ENCODE peak calls at places on chromosomes 7 and 10, in nine cellular contexts. Z is CD8-positive, alpha-beta T cell; A is A673; R is dorsolateral prefrontal cortex; G is adrenal gland; B is mammary epithelial cell; S is upper lobe of right lung; T is uterus; E is colonic mucosa. C is an unnamed sample.

GRCh38 chr7:137157256-137157655 is 186.3 kb downstream of the PTN start:
- DNase-seq in Z (no peak), A (no peak), R (no peak), G (no peak), B (no peak), S (no peak), T (no peak), E (no peak), C (no peak)

GRCh38 chr10:79397575-79398303 is 47.7 kb downstream of the ZCCHC24 start:
- DNase-seq in Z (no peak), A (no peak), R (no peak), G (no peak), B (no peak), S (no peak), T (no peak), E (no peak), C (no peak)

GRCh38 chr7:100584046-100584676 is 1.8 kb downstream of the LRCH4 start:
- DNase-seq in Z (no peak), A (no peak), R (no peak), G (no peak), B (no peak), S (no peak), T (no peak), E (no peak), C (no peak)

GRCh38 chr10:118237930-118238329 is 104.2 kb downstream of the FAM204A start:
- DNase-seq in Z (no peak), A (no peak), R (no peak), G (no peak), B (no peak), S (no peak), T (no peak), E (no peak), C (no peak)

GRCh38 chr10:129771024-129771423 is 193.1 kb downstream of the EBF3 start:
- DNase-seq in Z (peak; percentile 21), A (no peak), R (peak; percentile 25), G (no peak), B (no peak), S (no peak), T (peak; percentile 8), E (peak; percentile 7), C (no peak)

GRCh38 chr10:13003781-13004180 is 2.3 kb upstream of the CCDC3 start:
- DNase-seq in Z (no peak), A (no peak), R (no peak), G (no peak), B (no peak), S (no peak), T (no peak), E (no peak), C (no peak)

GRCh38 chr10:1197384-1197783 is 141.2 kb downstream of the WDR37 start:
- DNase-seq in Z (no peak), A (no peak), R (no peak), G (no peak), B (no peak), S (no peak), T (no peak), E (no peak), C (no peak)

GRCh38 chr10:80382989-80383388 is 25.4 kb upstream of the PRXL2A start:
- DNase-seq in Z (peak; percentile 69), A (peak; percentile 62), R (peak; percentile 45), G (peak; percentile 25), B (peak; percentile 27), S (no peak), T (peak; percentile 18), E (peak; percentile 40), C (no peak)

GRCh38 chr7:84631913-84632312 is 437.3 kb upstream of the SEMA3A start:
- DNase-seq in Z (no peak), A (no peak), R (no peak), G (no peak), B (no peak), S (no peak), T (no peak), E (no peak), C (no peak)

GRCh38 chr10:48496831-48497792 is 107.8 kb downstream of the ARHGAP22 start:
- DNase-seq in Z (peak; percentile 40), A (peak; percentile 5), R (peak; percentile 45), G (no peak), B (peak; percentile 42), S (no peak), T (no peak), E (peak; percentile 17), C (no peak)

GRCh38 chr7:5591547-5591899 is 167.9 kb upstream of the TNRC18 start:
- DNase-seq in Z (no peak), A (no peak), R (no peak), G (peak; percentile 78), B (peak; percentile 76), S (no peak), T (no peak), E (no peak), C (no peak)

DNA sequence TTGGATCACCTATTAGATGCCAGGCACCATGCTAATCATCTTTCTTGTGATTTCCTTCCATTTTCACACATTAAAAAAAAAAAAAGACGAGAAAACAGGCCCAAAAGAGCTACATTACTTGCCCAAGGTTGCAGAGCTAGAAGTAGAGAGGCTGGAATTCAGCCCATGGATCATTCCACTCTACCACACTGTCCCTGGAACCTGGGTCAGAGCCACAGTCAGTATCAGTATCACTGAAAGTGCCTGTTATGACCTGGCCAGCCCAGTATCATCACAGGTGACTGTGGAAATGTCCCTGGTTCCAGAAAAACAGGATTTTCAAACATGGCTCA is 3.3 kb upstream of the FLNC start:
- DNase-seq in Z (no peak), A (no peak), R (no peak), G (no peak), B (no peak), S (no peak), T (no peak), E (no peak), C (no peak)
- H3K4me3 ChIP-seq in Z (no peak overlapping the region), A (no peak overlapping the region), R (no peak overlapping the region), G (no peak overlapping the region), B (no peak overlapping the region), S (no peak overlapping the region), T (no peak overlapping the region), E (no peak overlapping the region), C (no peak overlapping the region)

GRCh38 chr7:127628445-127628844 is 10.5 kb upstream of the PAX4 start:
- DNase-seq in Z (no peak), A (no peak), R (no peak), G (no peak), B (no peak), S (no peak), T (no peak), E (no peak), C (no peak)

GRCh38 chr7:127632276-127632910 is 14.5 kb upstream of the PAX4 start:
- DNase-seq in Z (no peak), A (no peak), R (no peak), G (no peak), B (no peak), S (no peak), T (no peak), E (no peak), C (no peak)

DNA sequence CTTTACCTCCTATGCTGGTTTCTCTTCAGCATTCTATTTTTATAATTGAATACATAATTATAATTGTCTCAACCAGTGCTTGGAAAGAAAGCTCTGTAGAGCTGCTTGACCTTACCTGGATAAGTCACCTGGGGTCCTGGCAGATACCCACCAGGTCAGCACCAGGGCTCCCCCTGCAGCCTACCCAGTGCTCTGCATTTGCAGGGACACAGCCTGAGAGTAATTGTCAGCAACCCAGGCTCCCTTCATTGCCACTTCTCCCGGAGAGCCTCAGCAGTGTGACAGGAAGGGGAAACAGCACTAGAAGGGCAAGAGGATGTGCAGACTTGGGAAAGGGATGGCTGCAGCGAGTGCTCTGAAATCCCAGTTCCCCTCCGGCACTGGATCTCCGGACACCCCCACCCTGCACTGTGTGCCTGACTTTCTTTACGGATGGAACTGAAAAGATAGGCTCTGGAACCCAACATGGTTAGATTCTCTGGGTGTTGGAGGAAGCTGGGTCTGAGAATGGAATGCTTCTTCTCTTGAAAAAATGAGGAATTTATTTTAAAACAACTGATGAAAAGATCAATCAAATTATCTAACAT is 11.4 kb upstream of the PAX4 start:
- DNase-seq in Z (peak; percentile 56), A (no peak), R (no peak), G (no peak), B (no peak), S (no peak), T (no peak), E (peak; percentile 28), C (no peak)
- TF ChIP-seq CTCF in Z (peak; percentile 31), A (peak; percentile 68), R (peak; percentile 11), G (no peak), B (peak; percentile 47), S (peak; percentile 46), T (no peak), E (peak; percentile 36), C (no peak)

GRCh38 chr10:36499696-36500095 is 625.7 kb upstream of the ANKRD30A start:
- DNase-seq in Z (no peak), A (peak; percentile 44), R (no peak), G (no peak), B (peak; percentile 42), S (no peak), T (no peak), E (no peak), C (no peak)
- H3K27ac ChIP-seq in Z (no peak overlapping the region), A (no peak overlapping the region), R (no peak overlapping the region), G (no peak overlapping the region), B (no peak overlapping the region), S (no peak overlapping the region), T (no peak overlapping the region), E (no peak overlapping the region), C (no peak overlapping the region)

GRCh38 chr10:62916157-62916603 is 100.0 kb upstream of the EGR2 start:
- DNase-seq in Z (no peak), A (no peak), R (no peak), G (peak; percentile 16), B (peak; percentile 97), S (no peak), T (no peak), E (no peak), C (no peak)

GRCh38 chr10:62915192-62915591 is 99.0 kb upstream of the EGR2 start:
- DNase-seq in Z (no peak), A (no peak), R (no peak), G (no peak), B (no peak), S (no peak), T (no peak), E (no peak), C (no peak)

GRCh38 chr10:62907470-62908212 is 91.5 kb upstream of the EGR2 start:
- DNase-seq in Z (no peak), A (no peak), R (no peak), G (no peak), B (no peak), S (no peak), T (no peak), E (no peak), C (no peak)

GRCh38 chr10:62912086-62912485 is 95.9 kb upstream of the EGR2 start:
- DNase-seq in Z (no peak), A (no peak), R (no peak), G (no peak), B (no peak), S (no peak), T (no peak), E (no peak), C (no peak)

GRCh38 chr10:62911210-62911963 is 95.2 kb upstream of the EGR2 start:
- DNase-seq in Z (no peak), A (no peak), R (no peak), G (no peak), B (peak; percentile 62), S (no peak), T (no peak), E (no peak), C (no peak)
- H3K4me3 ChIP-seq in Z (no peak overlapping the region), A (no peak overlapping the region), R (peak overlapping the region; percentile 49), G (no peak overlapping the region), B (no peak overlapping the region), S (no peak overlapping the region), T (no peak overlapping the region), E (no peak overlapping the region), C (no peak overlapping the region)